ENCODE peak calls at places on chromosomes 3 and 15, in ten cellular contexts. One of them, this sample, is unnamed.

GRCh38 chr3:104629038-104629437 is 737.7 kb upstream of the ALCAM start:
- DNase-seq in nucleus accumbens: no peak
- DNase-seq in stimulated activated CD8-positive, alpha-beta memory T cell treated with anti-CD3 and anti-CD28 coated beads, Interleukin-4, amount 100 ng/mL, for 24 hours: no peak
- DNase-seq in amniotic stem cell: peak
- DNase-seq in GM04504: peak
- DNase-seq in GM13976: no peak
- DNase-seq in NCI-H1694: no peak
- DNase-seq in GM13977: no peak
- DNase-seq in NCI-H2029: no peak
- DNase-seq in natural killer cell: no peak
- DNase-seq in this sample: no peak

GRCh38 chr3:9233101-9233500 is 16.3 kb downstream of the SRGAP3 start:
- DNase-seq in GM13977: no peak
- DNase-seq in GM04504: no peak
- DNase-seq in stimulated activated CD8-positive, alpha-beta memory T cell treated with anti-CD3 and anti-CD28 coated beads, Interleukin-4, amount 100 ng/mL, for 24 hours: no peak
- DNase-seq in natural killer cell: no peak
- DNase-seq in NCI-H2029: no peak
- DNase-seq in NCI-H1694: no peak
- DNase-seq in GM13976: no peak
- DNase-seq in nucleus accumbens: no peak
- DNase-seq in amniotic stem cell: no peak
- DNase-seq in this sample: no peak

GRCh38 chr3:44342191-44342790 is 3.7 kb downstream of the TCAIM start:
- DNase-seq in NCI-H1694: no peak
- DNase-seq in NCI-H2029: no peak
- DNase-seq in amniotic stem cell: peak
- DNase-seq in stimulated activated CD8-positive, alpha-beta memory T cell treated with anti-CD3 and anti-CD28 coated beads, Interleukin-4, amount 100 ng/mL, for 24 hours: no peak
- DNase-seq in nucleus accumbens: no peak
- DNase-seq in GM13976: no peak
- DNase-seq in GM13977: no peak
- DNase-seq in natural killer cell: no peak
- DNase-seq in GM04504: peak
- DNase-seq in this sample: no peak

GRCh38 chr15:80870893-80871292 is 91.7 kb downstream of the CEMIP start:
- DNase-seq in GM13976: no peak
- DNase-seq in NCI-H1694: no peak
- DNase-seq in stimulated activated CD8-positive, alpha-beta memory T cell treated with anti-CD3 and anti-CD28 coated beads, Interleukin-4, amount 100 ng/mL, for 24 hours: no peak
- DNase-seq in nucleus accumbens: no peak
- DNase-seq in GM04504: peak
- DNase-seq in natural killer cell: no peak
- DNase-seq in amniotic stem cell: no peak
- DNase-seq in GM13977: no peak
- DNase-seq in NCI-H2029: no peak
- DNase-seq in this sample: no peak

GRCh38 chr3:49841126-49841525 is 15.2 kb downstream of the TRAIP start:
- DNase-seq in stimulated activated CD8-positive, alpha-beta memory T cell treated with anti-CD3 and anti-CD28 coated beads, Interleukin-4, amount 100 ng/mL, for 24 hours: no peak
- DNase-seq in GM04504: no peak
- DNase-seq in GM13977: no peak
- DNase-seq in amniotic stem cell: no peak
- DNase-seq in NCI-H2029: peak
- DNase-seq in natural killer cell: no peak
- DNase-seq in NCI-H1694: peak
- DNase-seq in nucleus accumbens: no peak
- DNase-seq in GM13976: no peak
- DNase-seq in this sample: no peak

GRCh38 chr3:173737167-173737808 is 339.7 kb downstream of the NLGN1 start:
- DNase-seq in GM04504: no peak
- DNase-seq in natural killer cell: no peak
- DNase-seq in NCI-H2029: no peak
- DNase-seq in GM13977: no peak
- DNase-seq in GM13976: no peak
- DNase-seq in NCI-H1694: no peak
- DNase-seq in amniotic stem cell: no peak
- DNase-seq in stimulated activated CD8-positive, alpha-beta memory T cell treated with anti-CD3 and anti-CD28 coated beads, Interleukin-4, amount 100 ng/mL, for 24 hours: no peak
- DNase-seq in nucleus accumbens: no peak
- DNase-seq in this sample: no peak

GRCh38 chr15:81966628-81967027 is 79.2 kb downstream of the MEX3B start:
- DNase-seq in natural killer cell: no peak
- DNase-seq in GM13976: no peak
- DNase-seq in stimulated activated CD8-positive, alpha-beta memory T cell treated with anti-CD3 and anti-CD28 coated beads, Interleukin-4, amount 100 ng/mL, for 24 hours: no peak
- DNase-seq in amniotic stem cell: no peak
- DNase-seq in NCI-H1694: no peak
- DNase-seq in GM04504: no peak
- DNase-seq in nucleus accumbens: no peak
- DNase-seq in GM13977: no peak
- DNase-seq in NCI-H2029: no peak
- DNase-seq in this sample: no peak

GRCh38 chr3:186882881-186883685 is 40.6 kb downstream of the ADIPOQ start:
- DNase-seq in natural killer cell: no peak
- DNase-seq in GM13976: no peak
- DNase-seq in GM13977: no peak
- DNase-seq in amniotic stem cell: peak
- DNase-seq in stimulated activated CD8-positive, alpha-beta memory T cell treated with anti-CD3 and anti-CD28 coated beads, Interleukin-4, amount 100 ng/mL, for 24 hours: peak
- DNase-seq in NCI-H1694: no peak
- DNase-seq in nucleus accumbens: peak
- DNase-seq in NCI-H2029: no peak
- DNase-seq in GM04504: peak
- DNase-seq in this sample: no peak

GRCh38 chr15:24858737-24859601 is 95.8 kb upstream of the SNRPN start:
- DNase-seq in NCI-H1694: no peak
- DNase-seq in stimulated activated CD8-positive, alpha-beta memory T cell treated with anti-CD3 and anti-CD28 coated beads, Interleukin-4, amount 100 ng/mL, for 24 hours: no peak
- DNase-seq in GM13976: no peak
- DNase-seq in NCI-H2029: no peak
- DNase-seq in GM13977: no peak
- DNase-seq in amniotic stem cell: no peak
- DNase-seq in GM04504: no peak
- DNase-seq in nucleus accumbens: no peak
- DNase-seq in natural killer cell: no peak
- DNase-seq in this sample: no peak

GRCh38 chr3:58293516-58293915 is 12.5 kb upstream of the RPP14 start:
- DNase-seq in natural killer cell: no peak
- DNase-seq in amniotic stem cell: no peak
- DNase-seq in stimulated activated CD8-positive, alpha-beta memory T cell treated with anti-CD3 and anti-CD28 coated beads, Interleukin-4, amount 100 ng/mL, for 24 hours: no peak
- DNase-seq in NCI-H2029: no peak
- DNase-seq in GM04504: no peak
- DNase-seq in nucleus accumbens: no peak
- DNase-seq in GM13977: no peak
- DNase-seq in GM13976: no peak
- DNase-seq in NCI-H1694: no peak
- DNase-seq in this sample: no peak

GRCh38 chr3:115418583-115418982 is 204.7 kb upstream of the GAP43 start:
- DNase-seq in stimulated activated CD8-positive, alpha-beta memory T cell treated with anti-CD3 and anti-CD28 coated beads, Interleukin-4, amount 100 ng/mL, for 24 hours: no peak
- DNase-seq in natural killer cell: no peak
- DNase-seq in NCI-H2029: peak
- DNase-seq in NCI-H1694: no peak
- DNase-seq in nucleus accumbens: peak
- DNase-seq in GM04504: no peak
- DNase-seq in GM13977: no peak
- DNase-seq in GM13976: no peak
- DNase-seq in amniotic stem cell: no peak
- DNase-seq in this sample: peak

GRCh38 chr3:31027914-31028313 is 133.5 kb upstream of the GADL1 start:
- DNase-seq in nucleus accumbens: no peak
- DNase-seq in natural killer cell: no peak
- DNase-seq in GM04504: no peak
- DNase-seq in NCI-H2029: no peak
- DNase-seq in amniotic stem cell: no peak
- DNase-seq in stimulated activated CD8-positive, alpha-beta memory T cell treated with anti-CD3 and anti-CD28 coated beads, Interleukin-4, amount 100 ng/mL, for 24 hours: no peak
- DNase-seq in GM13976: no peak
- DNase-seq in NCI-H1694: no peak
- DNase-seq in GM13977: no peak
- DNase-seq in this sample: no peak

GRCh38 chr15:75153084-75153483 is 48.6 kb upstream of the C15orf39 start:
- DNase-seq in GM13976: peak
- DNase-seq in GM04504: no peak
- DNase-seq in NCI-H1694: no peak
- DNase-seq in NCI-H2029: no peak
- DNase-seq in amniotic stem cell: no peak
- DNase-seq in stimulated activated CD8-positive, alpha-beta memory T cell treated with anti-CD3 and anti-CD28 coated beads, Interleukin-4, amount 100 ng/mL, for 24 hours: no peak
- DNase-seq in natural killer cell: no peak
- DNase-seq in nucleus accumbens: peak
- DNase-seq in GM13977: peak
- DNase-seq in this sample: no peak

GRCh38 chr3:146273721-146274407 is 23.0 kb upstream of the PLSCR4 start:
- DNase-seq in GM13976: no peak
- DNase-seq in NCI-H2029: no peak
- DNase-seq in amniotic stem cell: no peak
- DNase-seq in nucleus accumbens: no peak
- DNase-seq in stimulated activated CD8-positive, alpha-beta memory T cell treated with anti-CD3 and anti-CD28 coated beads, Interleukin-4, amount 100 ng/mL, for 24 hours: no peak
- DNase-seq in NCI-H1694: no peak
- DNase-seq in GM13977: no peak
- DNase-seq in GM04504: no peak
- DNase-seq in natural killer cell: no peak
- DNase-seq in this sample: no peak

GRCh38 chr3:187748050-187748481 is 2.8 kb upstream of the BCL6 start:
- DNase-seq in NCI-H1694: peak
- DNase-seq in amniotic stem cell: peak
- DNase-seq in NCI-H2029: peak
- DNase-seq in GM13976: peak
- DNase-seq in nucleus accumbens: peak
- DNase-seq in GM04504: no peak
- DNase-seq in natural killer cell: peak
- DNase-seq in stimulated activated CD8-positive, alpha-beta memory T cell treated with anti-CD3 and anti-CD28 coated beads, Interleukin-4, amount 100 ng/mL, for 24 hours: peak
- DNase-seq in GM13977: peak
- DNase-seq in this sample: peak

GRCh38 chr3:7879572-7879971 is 622.1 kb upstream of the LMCD1 start:
- DNase-seq in GM13976: no peak
- DNase-seq in GM13977: no peak
- DNase-seq in stimulated activated CD8-positive, alpha-beta memory T cell treated with anti-CD3 and anti-CD28 coated beads, Interleukin-4, amount 100 ng/mL, for 24 hours: no peak
- DNase-seq in NCI-H1694: no peak
- DNase-seq in NCI-H2029: no peak
- DNase-seq in GM04504: no peak
- DNase-seq in nucleus accumbens: no peak
- DNase-seq in natural killer cell: no peak
- DNase-seq in amniotic stem cell: no peak
- DNase-seq in this sample: no peak

GRCh38 chr3:144272715-144273114 is 301.1 kb downstream of the DIPK2A start:
- DNase-seq in NCI-H1694: no peak
- DNase-seq in GM04504: no peak
- DNase-seq in NCI-H2029: no peak
- DNase-seq in nucleus accumbens: no peak
- DNase-seq in amniotic stem cell: no peak
- DNase-seq in stimulated activated CD8-positive, alpha-beta memory T cell treated with anti-CD3 and anti-CD28 coated beads, Interleukin-4, amount 100 ng/mL, for 24 hours: no peak
- DNase-seq in natural killer cell: no peak
- DNase-seq in GM13976: no peak
- DNase-seq in GM13977: no peak
- DNase-seq in this sample: peak

GRCh38 chr3:155131104-155131503 is 51.0 kb downstream of the MME start:
- DNase-seq in amniotic stem cell: peak
- DNase-seq in GM04504: no peak
- DNase-seq in NCI-H1694: no peak
- DNase-seq in NCI-H2029: no peak
- DNase-seq in natural killer cell: no peak
- DNase-seq in GM13977: peak
- DNase-seq in GM13976: peak
- DNase-seq in stimulated activated CD8-positive, alpha-beta memory T cell treated with anti-CD3 and anti-CD28 coated beads, Interleukin-4, amount 100 ng/mL, for 24 hours: no peak
- DNase-seq in nucleus accumbens: no peak
- DNase-seq in this sample: no peak

GRCh38 chr3:169871129-169871886 is 1.6 kb upstream of the LRRC31 start:
- DNase-seq in natural killer cell: no peak
- DNase-seq in NCI-H1694: no peak
- DNase-seq in stimulated activated CD8-positive, alpha-beta memory T cell treated with anti-CD3 and anti-CD28 coated beads, Interleukin-4, amount 100 ng/mL, for 24 hours: no peak
- DNase-seq in GM04504: no peak
- DNase-seq in amniotic stem cell: no peak
- DNase-seq in GM13977: no peak
- DNase-seq in nucleus accumbens: no peak
- DNase-seq in GM13976: no peak
- DNase-seq in NCI-H2029: no peak
- DNase-seq in this sample: no peak

GRCh38 chr3:122609798-122610559 is 32.5 kb downstream of the PARP15 start:
- DNase-seq in nucleus accumbens: no peak
- DNase-seq in NCI-H1694: no peak
- DNase-seq in GM04504: peak
- DNase-seq in natural killer cell: no peak
- DNase-seq in GM13977: peak
- DNase-seq in amniotic stem cell: peak
- DNase-seq in stimulated activated CD8-positive, alpha-beta memory T cell treated with anti-CD3 and anti-CD28 coated beads, Interleukin-4, amount 100 ng/mL, for 24 hours: no peak
- DNase-seq in NCI-H2029: no peak
- DNase-seq in GM13976: peak
- DNase-seq in this sample: no peak

This sample was measured in DMS79 treated with DMSO at 0.1 percent for 48 hours.